ENCODE peak calls at places on chromosomes 11 and 22, in six cellular contexts. One of them, this sample, is unnamed.

GRCh38 chr11:47229161-47229560 is 14.4 kb downstream of the DDB2 start:
- DNase-seq in stimulated activated CD4-positive, alpha-beta T cell treated with anti-CD3 and anti-CD28 coated beads, Interleukin-4, amount 100 ng/mL, for 48 hours: no peak
- DNase-seq in body of pancreas: no peak
- DNase-seq in MCF 10A: no peak
- DNase-seq in GM13976: peak; percentile 3
- DNase-seq in NCI-H1092: no peak
- DNase-seq in this sample: no peak

GRCh38 chr22:44337658-44338004 is 24.9 kb upstream of the SHISAL1 start:
- DNase-seq in stimulated activated CD4-positive, alpha-beta T cell treated with anti-CD3 and anti-CD28 coated beads, Interleukin-4, amount 100 ng/mL, for 48 hours: peak; percentile 13
- DNase-seq in body of pancreas: no peak
- DNase-seq in MCF 10A: peak; percentile 83
- DNase-seq in GM13976: no peak
- DNase-seq in NCI-H1092: no peak
- DNase-seq in this sample: peak; percentile 26

GRCh38 chr11:27910186-27910941 is 197.6 kb downstream of the KIF18A start:
- DNase-seq in stimulated activated CD4-positive, alpha-beta T cell treated with anti-CD3 and anti-CD28 coated beads, Interleukin-4, amount 100 ng/mL, for 48 hours: no peak
- DNase-seq in body of pancreas: no peak
- DNase-seq in MCF 10A: peak; percentile 56
- DNase-seq in GM13976: no peak
- DNase-seq in NCI-H1092: no peak
- DNase-seq in this sample: no peak

GRCh38 chr11:115617767-115618166 is 113.6 kb upstream of the CADM1 start:
- DNase-seq in stimulated activated CD4-positive, alpha-beta T cell treated with anti-CD3 and anti-CD28 coated beads, Interleukin-4, amount 100 ng/mL, for 48 hours: no peak
- DNase-seq in body of pancreas: no peak
- DNase-seq in MCF 10A: no peak
- DNase-seq in GM13976: no peak
- DNase-seq in NCI-H1092: no peak
- DNase-seq in this sample: no peak

GRCh38 chr22:17336061-17336460 is 33.2 kb upstream of the CECR2 start:
- DNase-seq in stimulated activated CD4-positive, alpha-beta T cell treated with anti-CD3 and anti-CD28 coated beads, Interleukin-4, amount 100 ng/mL, for 48 hours: no peak
- DNase-seq in body of pancreas: no peak
- DNase-seq in MCF 10A: no peak
- DNase-seq in GM13976: no peak
- DNase-seq in NCI-H1092: no peak
- DNase-seq in this sample: no peak

GRCh38 chr11:109547356-109548027 is 125.5 kb downstream of the C11orf87 start:
- DNase-seq in stimulated activated CD4-positive, alpha-beta T cell treated with anti-CD3 and anti-CD28 coated beads, Interleukin-4, amount 100 ng/mL, for 48 hours: no peak
- DNase-seq in body of pancreas: no peak
- DNase-seq in MCF 10A: peak; percentile 45
- DNase-seq in GM13976: no peak
- DNase-seq in NCI-H1092: no peak
- DNase-seq in this sample: peak; percentile 13

GRCh38 chr11:4704054-4704789 is at the start of gene MMP26:
- DNase-seq in stimulated activated CD4-positive, alpha-beta T cell treated with anti-CD3 and anti-CD28 coated beads, Interleukin-4, amount 100 ng/mL, for 48 hours: no peak
- DNase-seq in body of pancreas: peak; percentile 29
- DNase-seq in MCF 10A: no peak
- DNase-seq in GM13976: no peak
- DNase-seq in NCI-H1092: peak; percentile 88
- DNase-seq in this sample: no peak

GRCh38 chr11:103031834-103032233 is 60.1 kb downstream of the DCUN1D5 start:
- DNase-seq in stimulated activated CD4-positive, alpha-beta T cell treated with anti-CD3 and anti-CD28 coated beads, Interleukin-4, amount 100 ng/mL, for 48 hours: no peak
- DNase-seq in body of pancreas: no peak
- DNase-seq in MCF 10A: no peak
- DNase-seq in GM13976: no peak
- DNase-seq in NCI-H1092: no peak
- DNase-seq in this sample: no peak

GRCh38 chr11:70127653-70128434 is 49.7 kb downstream of the ANO1 start:
- DNase-seq in stimulated activated CD4-positive, alpha-beta T cell treated with anti-CD3 and anti-CD28 coated beads, Interleukin-4, amount 100 ng/mL, for 48 hours: no peak
- DNase-seq in body of pancreas: no peak
- DNase-seq in MCF 10A: no peak
- DNase-seq in GM13976: no peak
- DNase-seq in NCI-H1092: no peak
- DNase-seq in this sample: no peak

GRCh38 chr22:45422237-45422983 is 8.9 kb downstream of the RIBC2 start:
- DNase-seq in stimulated activated CD4-positive, alpha-beta T cell treated with anti-CD3 and anti-CD28 coated beads, Interleukin-4, amount 100 ng/mL, for 48 hours: no peak
- DNase-seq in body of pancreas: no peak
- DNase-seq in MCF 10A: no peak
- DNase-seq in GM13976: no peak
- DNase-seq in NCI-H1092: no peak
- DNase-seq in this sample: no peak

GRCh38 chr11:65047581-65048422 is 6.8 kb downstream of the SAC3D1 start:
- DNase-seq in stimulated activated CD4-positive, alpha-beta T cell treated with anti-CD3 and anti-CD28 coated beads, Interleukin-4, amount 100 ng/mL, for 48 hours: peak; percentile 29
- DNase-seq in body of pancreas: no peak
- DNase-seq in MCF 10A: no peak
- DNase-seq in GM13976: peak; percentile 67
- DNase-seq in NCI-H1092: no peak
- DNase-seq in this sample: no peak

GRCh38 chr11:10038916-10039315 is 255.1 kb downstream of the SBF2 start:
- DNase-seq in stimulated activated CD4-positive, alpha-beta T cell treated with anti-CD3 and anti-CD28 coated beads, Interleukin-4, amount 100 ng/mL, for 48 hours: no peak
- DNase-seq in body of pancreas: no peak
- DNase-seq in MCF 10A: no peak
- DNase-seq in GM13976: no peak
- DNase-seq in NCI-H1092: no peak
- DNase-seq in this sample: no peak

GRCh38 chr11:30960387-30960992 is 374.3 kb upstream of the MPPED2 start:
- DNase-seq in stimulated activated CD4-positive, alpha-beta T cell treated with anti-CD3 and anti-CD28 coated beads, Interleukin-4, amount 100 ng/mL, for 48 hours: no peak
- DNase-seq in body of pancreas: no peak
- DNase-seq in MCF 10A: peak; percentile 30
- DNase-seq in GM13976: no peak
- DNase-seq in NCI-H1092: peak; percentile 17
- DNase-seq in this sample: peak; percentile 8

GRCh38 chr22:44827666-44828065 is 75.3 kb downstream of the ARHGAP8 start:
- DNase-seq in stimulated activated CD4-positive, alpha-beta T cell treated with anti-CD3 and anti-CD28 coated beads, Interleukin-4, amount 100 ng/mL, for 48 hours: no peak
- DNase-seq in body of pancreas: no peak
- DNase-seq in MCF 10A: no peak
- DNase-seq in GM13976: no peak
- DNase-seq in NCI-H1092: no peak
- DNase-seq in this sample: no peak

GRCh38 chr11:62708423-62709261 is 1.2 kb downstream of the GNG3 start:
- DNase-seq in stimulated activated CD4-positive, alpha-beta T cell treated with anti-CD3 and anti-CD28 coated beads, Interleukin-4, amount 100 ng/mL, for 48 hours: no peak
- DNase-seq in body of pancreas: no peak
- DNase-seq in MCF 10A: no peak
- DNase-seq in GM13976: no peak
- DNase-seq in NCI-H1092: no peak
- DNase-seq in this sample: no peak

GRCh38 chr11:79486239-79486984 is 45.6 kb upstream of the TENM4 start:
- DNase-seq in stimulated activated CD4-positive, alpha-beta T cell treated with anti-CD3 and anti-CD28 coated beads, Interleukin-4, amount 100 ng/mL, for 48 hours: no peak
- DNase-seq in body of pancreas: no peak
- DNase-seq in MCF 10A: no peak
- DNase-seq in GM13976: no peak
- DNase-seq in NCI-H1092: no peak
- DNase-seq in this sample: no peak

GRCh38 chr11:117769530-117769929 is 27.5 kb downstream of the DSCAML1 start:
- DNase-seq in stimulated activated CD4-positive, alpha-beta T cell treated with anti-CD3 and anti-CD28 coated beads, Interleukin-4, amount 100 ng/mL, for 48 hours: no peak
- DNase-seq in body of pancreas: no peak
- DNase-seq in MCF 10A: no peak
- DNase-seq in GM13976: no peak
- DNase-seq in NCI-H1092: no peak
- DNase-seq in this sample: no peak

GRCh38 chr11:67316882-67317364 is 13.6 kb downstream of the SSH3 start:
- DNase-seq in stimulated activated CD4-positive, alpha-beta T cell treated with anti-CD3 and anti-CD28 coated beads, Interleukin-4, amount 100 ng/mL, for 48 hours: no peak
- DNase-seq in body of pancreas: no peak
- DNase-seq in MCF 10A: peak; percentile 71
- DNase-seq in GM13976: no peak
- DNase-seq in NCI-H1092: no peak
- DNase-seq in this sample: peak; percentile 26

GRCh38 chr22:43476751-43477150 is 64.9 kb downstream of the MPPED1 start:
- DNase-seq in stimulated activated CD4-positive, alpha-beta T cell treated with anti-CD3 and anti-CD28 coated beads, Interleukin-4, amount 100 ng/mL, for 48 hours: no peak
- DNase-seq in body of pancreas: no peak
- DNase-seq in MCF 10A: no peak
- DNase-seq in GM13976: no peak
- DNase-seq in NCI-H1092: no peak
- DNase-seq in this sample: no peak

GRCh38 chr11:36186340-36186739 is 102.9 kb downstream of the COMMD9 start:
- DNase-seq in stimulated activated CD4-positive, alpha-beta T cell treated with anti-CD3 and anti-CD28 coated beads, Interleukin-4, amount 100 ng/mL, for 48 hours: no peak
- DNase-seq in body of pancreas: no peak
- DNase-seq in MCF 10A: peak; percentile 91
- DNase-seq in GM13976: no peak
- DNase-seq in NCI-H1092: peak; percentile 80
- DNase-seq in this sample: no peak

GRCh38 chr11:88352139-88352538 is 14.6 kb upstream of the CTSC start:
- DNase-seq in stimulated activated CD4-positive, alpha-beta T cell treated with anti-CD3 and anti-CD28 coated beads, Interleukin-4, amount 100 ng/mL, for 48 hours: no peak
- DNase-seq in body of pancreas: peak; percentile 12
- DNase-seq in MCF 10A: no peak
- DNase-seq in GM13976: no peak
- DNase-seq in NCI-H1092: no peak
- DNase-seq in this sample: no peak

GRCh38 chr11:116851631-116852030 is 14.2 kb upstream of the APOA1 start:
- DNase-seq in stimulated activated CD4-positive, alpha-beta T cell treated with anti-CD3 and anti-CD28 coated beads, Interleukin-4, amount 100 ng/mL, for 48 hours: no peak
- DNase-seq in body of pancreas: no peak
- DNase-seq in MCF 10A: no peak
- DNase-seq in GM13976: no peak
- DNase-seq in NCI-H1092: no peak
- DNase-seq in this sample: no peak

GRCh38 chr11:85076535-85077330 is 550.4 kb downstream of the DLG2 start:
- DNase-seq in stimulated activated CD4-positive, alpha-beta T cell treated with anti-CD3 and anti-CD28 coated beads, Interleukin-4, amount 100 ng/mL, for 48 hours: no peak
- DNase-seq in body of pancreas: no peak
- DNase-seq in MCF 10A: peak; percentile 29
- DNase-seq in GM13976: no peak
- DNase-seq in NCI-H1092: peak; percentile 68
- DNase-seq in this sample: no peak

GRCh38 chr11:110720646-110721283 is 8.5 kb upstream of the ARHGAP20 start:
- DNase-seq in stimulated activated CD4-positive, alpha-beta T cell treated with anti-CD3 and anti-CD28 coated beads, Interleukin-4, amount 100 ng/mL, for 48 hours: no peak
- DNase-seq in body of pancreas: no peak
- DNase-seq in MCF 10A: no peak
- DNase-seq in GM13976: no peak
- DNase-seq in NCI-H1092: no peak
- DNase-seq in this sample: no peak

GRCh38 chr11:13073119-13073981 is 64.2 kb downstream of the RASSF10 start:
- DNase-seq in stimulated activated CD4-positive, alpha-beta T cell treated with anti-CD3 and anti-CD28 coated beads, Interleukin-4, amount 100 ng/mL, for 48 hours: no peak
- DNase-seq in body of pancreas: no peak
- DNase-seq in MCF 10A: peak; percentile 93
- DNase-seq in GM13976: no peak
- DNase-seq in NCI-H1092: no peak
- DNase-seq in this sample: no peak

GRCh38 chr22:36367479-36367878 is 20.3 kb downstream of the MYH9 start:
- DNase-seq in stimulated activated CD4-positive, alpha-beta T cell treated with anti-CD3 and anti-CD28 coated beads, Interleukin-4, amount 100 ng/mL, for 48 hours: no peak
- DNase-seq in body of pancreas: peak; percentile 46
- DNase-seq in MCF 10A: no peak
- DNase-seq in GM13976: no peak
- DNase-seq in NCI-H1092: no peak
- DNase-seq in this sample: no peak

GRCh38 chr11:121929581-121929980 is 186.4 kb downstream of the BLID start:
- DNase-seq in stimulated activated CD4-positive, alpha-beta T cell treated with anti-CD3 and anti-CD28 coated beads, Interleukin-4, amount 100 ng/mL, for 48 hours: no peak
- DNase-seq in body of pancreas: peak; percentile 39
- DNase-seq in MCF 10A: no peak
- DNase-seq in GM13976: no peak
- DNase-seq in NCI-H1092: peak; percentile 78
- DNase-seq in this sample: no peak

GRCh38 chr22:33451851-33452469 is 393.8 kb upstream of the SYN3 start:
- DNase-seq in stimulated activated CD4-positive, alpha-beta T cell treated with anti-CD3 and anti-CD28 coated beads, Interleukin-4, amount 100 ng/mL, for 48 hours: no peak
- DNase-seq in body of pancreas: no peak
- DNase-seq in MCF 10A: no peak
- DNase-seq in GM13976: no peak
- DNase-seq in NCI-H1092: no peak
- DNase-seq in this sample: no peak

GRCh38 chr11:36362902-36363301 is 66.8 kb downstream of the PRR5L start:
- DNase-seq in stimulated activated CD4-positive, alpha-beta T cell treated with anti-CD3 and anti-CD28 coated beads, Interleukin-4, amount 100 ng/mL, for 48 hours: no peak
- DNase-seq in body of pancreas: no peak
- DNase-seq in MCF 10A: peak; percentile 46
- DNase-seq in GM13976: no peak
- DNase-seq in NCI-H1092: no peak
- DNase-seq in this sample: no peak

GRCh38 chr11:120208012-120208441 is 2.8 kb upstream of the OAF start:
- DNase-seq in stimulated activated CD4-positive, alpha-beta T cell treated with anti-CD3 and anti-CD28 coated beads, Interleukin-4, amount 100 ng/mL, for 48 hours: no peak
- DNase-seq in body of pancreas: peak; percentile 72
- DNase-seq in MCF 10A: peak; percentile 60
- DNase-seq in GM13976: no peak
- DNase-seq in NCI-H1092: no peak
- DNase-seq in this sample: no peak

GRCh38 chr22:36823177-36823839 is 6.5 kb upstream of the PVALB start:
- DNase-seq in stimulated activated CD4-positive, alpha-beta T cell treated with anti-CD3 and anti-CD28 coated beads, Interleukin-4, amount 100 ng/mL, for 48 hours: no peak
- DNase-seq in body of pancreas: no peak
- DNase-seq in MCF 10A: no peak
- DNase-seq in GM13976: no peak
- DNase-seq in NCI-H1092: no peak
- DNase-seq in this sample: no peak

GRCh38 chr22:30435674-30436126 is 10.1 kb downstream of the MTFP1 start:
- DNase-seq in stimulated activated CD4-positive, alpha-beta T cell treated with anti-CD3 and anti-CD28 coated beads, Interleukin-4, amount 100 ng/mL, for 48 hours: peak; percentile 67
- DNase-seq in body of pancreas: peak; percentile 52
- DNase-seq in MCF 10A: no peak
- DNase-seq in GM13976: peak; percentile 61
- DNase-seq in NCI-H1092: no peak
- DNase-seq in this sample: peak; percentile 52

GRCh38 chr11:66146940-66147339 is 76.9 kb downstream of the PACS1 start:
- DNase-seq in stimulated activated CD4-positive, alpha-beta T cell treated with anti-CD3 and anti-CD28 coated beads, Interleukin-4, amount 100 ng/mL, for 48 hours: no peak
- DNase-seq in body of pancreas: no peak
- DNase-seq in MCF 10A: no peak
- DNase-seq in GM13976: no peak
- DNase-seq in NCI-H1092: no peak
- DNase-seq in this sample: no peak

This sample was measured in NCI-H460.